ENCODE peak calls at places on chromosomes 12 and 14, in seven cellular contexts. A is sigmoid colon, W is AG04450, Y is IMR-90, O is Panc1, U is NT2/D1, J is ascending aorta. Q is an unnamed sample.
A peak's percentile ranks its signal among the peaks of the same experiment; 100 is the strongest.

GRCh38 chr14:57833304-57833703 is 32.6 kb downstream of the SLC35F4 start:
- DNase-seq in A (no peak), W (peak; percentile 62), Y (peak; percentile 88), O (peak; percentile 92), U (peak; percentile 3), J (peak; percentile 79), Q (peak; percentile 49)

GRCh38 chr12:30088259-30088995 is 304.7 kb upstream of the TMTC1 start:
- DNase-seq in A (no peak), W (no peak), Y (no peak), O (no peak), U (no peak), J (no peak), Q (no peak)

GRCh38 chr14:23431486-23431885 is 4.0 kb downstream of the MYH7 start:
- DNase-seq in A (peak; percentile 13), W (no peak), Y (no peak), O (no peak), U (no peak), J (peak; percentile 28), Q (no peak)

GRCh38 chr12:26123482-26123980 is 1.3 kb downstream of the BHLHE41 start:
- DNase-seq in A (no peak), W (no peak), Y (peak; percentile 12), O (no peak), U (no peak), J (no peak), Q (no peak)

GRCh38 chr12:53300187-53300586 is 692 bp downstream of the MYG1 start:
- DNase-seq in A (no peak), W (peak; percentile 21), Y (peak; percentile 77), O (no peak), U (no peak), J (no peak), Q (peak; percentile 93)

GRCh38 chr12:108804361-108804949 is 52.9 kb downstream of the SSH1 start:
- DNase-seq in A (peak; percentile 91), W (peak; percentile 93), Y (peak; percentile 95), O (no peak), U (no peak), J (peak; percentile 77), Q (no peak)

GRCh38 chr14:35051796-35052195 is 5.7 kb downstream of the FAM177A1 start:
- DNase-seq in A (no peak), W (no peak), Y (peak; percentile 24), O (no peak), U (no peak), J (no peak), Q (no peak)

GRCh38 chr14:36751116-36751515 is 89.5 kb downstream of the PAX9 start:
- DNase-seq in A (no peak), W (no peak), Y (no peak), O (no peak), U (no peak), J (no peak), Q (no peak)

GRCh38 chr12:119807380-119807779 is 69.7 kb downstream of the CIT start:
- DNase-seq in A (no peak), W (no peak), Y (no peak), O (no peak), U (no peak), J (no peak), Q (no peak)

GRCh38 chr14:55846852-55847471 is 267.0 kb downstream of the KTN1 start:
- DNase-seq in A (peak; percentile 75), W (no peak), Y (peak; percentile 50), O (no peak), U (no peak), J (peak; percentile 72), Q (peak; percentile 85)

GRCh38 chr14:75213172-75213571 is 36.8 kb upstream of the TMED10 start:
- DNase-seq in A (no peak), W (no peak), Y (peak; percentile 37), O (no peak), U (no peak), J (no peak), Q (no peak)

GRCh38 chr14:54696998-54697397 is 130.1 kb downstream of the SAMD4A start:
- DNase-seq in A (no peak), W (no peak), Y (no peak), O (no peak), U (no peak), J (no peak), Q (no peak)

GRCh38 chr12:54049164-54049563 is 4.5 kb upstream of the HOXC4 start:
- DNase-seq in A (no peak), W (no peak), Y (no peak), O (no peak), U (no peak), J (no peak), Q (peak; percentile 45)

GRCh38 chr12:4505381-4505986 is 33.2 kb upstream of the RAD51AP1 start:
- DNase-seq in A (no peak), W (no peak), Y (peak; percentile 60), O (no peak), U (no peak), J (no peak), Q (peak; percentile 82)

GRCh38 chr12:62933220-62933870 is 1.6 kb downstream of the PPM1H start:
- DNase-seq in A (no peak), W (no peak), Y (no peak), O (no peak), U (no peak), J (no peak), Q (peak; percentile 89)

GRCh38 chr14:23360496-23360895 is 4.5 kb downstream of the EFS start:
- DNase-seq in A (no peak), W (no peak), Y (no peak), O (no peak), U (no peak), J (peak; percentile 66), Q (peak; percentile 64)

GRCh38 chr14:23296012-23296777 is 6.5 kb downstream of the PPP1R3E start:
- DNase-seq in A (no peak), W (no peak), Y (no peak), O (no peak), U (no peak), J (no peak), Q (no peak)

GRCh38 chr12:94721173-94721572 is 70.8 kb upstream of the TMCC3 start:
- DNase-seq in A (no peak), W (no peak), Y (no peak), O (no peak), U (no peak), J (no peak), Q (peak; percentile 37)

GRCh38 chr12:16325426-16325825 is 22.0 kb upstream of the MGST1 start:
- DNase-seq in A (no peak), W (no peak), Y (no peak), O (no peak), U (no peak), J (no peak), Q (no peak)

GRCh38 chr14:33460119-33460518 is 490.8 kb downstream of the EGLN3 start:
- DNase-seq in A (peak; percentile 70), W (no peak), Y (no peak), O (no peak), U (no peak), J (no peak), Q (no peak)

GRCh38 chr12:121038861-121039654 is at the start of gene OASL:
- DNase-seq in A (no peak), W (no peak), Y (no peak), O (no peak), U (no peak), J (peak; percentile 65), Q (peak; percentile 83)

DNA sequence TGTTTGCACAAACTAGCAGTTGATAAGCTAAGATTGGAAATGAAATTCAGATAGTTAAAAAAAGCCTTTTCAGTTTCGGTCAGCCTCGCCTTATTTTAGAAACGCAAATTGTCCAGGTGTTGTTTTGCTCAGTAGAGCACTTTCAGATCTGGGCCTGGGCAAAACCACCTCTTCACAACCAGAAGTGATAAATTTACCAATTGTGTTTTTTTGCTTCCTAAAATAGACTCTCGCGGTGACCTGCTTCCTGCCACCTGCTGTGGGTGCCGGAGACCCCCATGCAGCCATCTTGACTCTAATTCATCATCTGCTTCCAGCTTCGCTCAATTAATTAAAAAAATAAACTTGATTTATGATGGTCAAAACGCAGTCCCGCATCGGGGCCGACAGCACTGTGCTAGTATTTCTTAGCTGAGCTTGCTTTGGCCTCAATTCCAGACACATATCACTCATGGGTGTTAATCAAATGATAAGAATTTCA is 335.6 kb downstream of the TMEM121 start:
- DNase-seq in A (peak; percentile 17), W (no peak), Y (no peak), O (no peak), U (no peak), J (peak; percentile 44), Q (no peak)
- H3K9me3 ChIP-seq in A (no peaks in the 10 kb centered on the region), W (peaks cover 94% of the 10 kb centered on the region), Y (peaks cover 76% of the 10 kb centered on the region), O (no peaks in the 10 kb centered on the region), U (peaks cover 4% of the 10 kb centered on the region), J (no peaks in the 10 kb centered on the region), Q (no peaks in the 10 kb centered on the region)

DNA sequence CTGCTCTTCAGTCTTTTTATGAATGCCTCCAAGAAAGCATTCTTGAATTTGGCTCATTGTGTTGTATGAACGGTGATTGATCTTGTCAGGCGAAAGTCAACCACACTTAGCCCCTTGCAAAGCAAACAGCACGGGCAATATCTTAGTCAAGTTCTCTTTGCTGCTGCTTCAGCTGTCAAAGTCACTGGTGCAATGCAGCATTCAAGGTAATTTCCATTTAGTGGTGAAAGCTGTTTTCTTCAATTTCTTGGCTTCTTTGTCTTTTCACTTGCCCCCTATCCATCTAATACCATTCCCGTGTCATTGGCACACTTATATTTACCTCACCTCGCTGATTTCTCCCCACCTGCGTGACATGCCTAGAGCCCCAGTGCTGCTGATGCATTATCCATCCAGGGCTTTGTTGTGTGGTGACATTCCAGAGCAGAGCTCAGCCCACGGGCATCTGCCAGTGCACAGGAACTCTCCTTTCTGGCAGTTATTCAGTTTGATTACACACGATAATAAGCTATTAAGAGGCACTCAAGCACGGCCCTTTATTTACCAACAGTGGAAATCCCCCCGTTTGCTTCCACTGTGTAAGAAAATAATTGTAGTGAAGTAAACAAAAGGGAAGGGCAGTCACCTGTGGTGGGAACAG is 362.3 kb upstream of the NOVA1 start:
- DNase-seq in A (no peak), W (no peak), Y (no peak), O (no peak), U (no peak), J (no peak), Q (no peak)
- H3K9me3 ChIP-seq in A (no peaks in the 10 kb centered on the region), W (peaks cover 8% of the 10 kb centered on the region), Y (peaks cover 4% of the 10 kb centered on the region), O (no peaks in the 10 kb centered on the region), U (no peaks in the 10 kb centered on the region), J (no peaks in the 10 kb centered on the region), Q (no peaks in the 10 kb centered on the region)

DNA sequence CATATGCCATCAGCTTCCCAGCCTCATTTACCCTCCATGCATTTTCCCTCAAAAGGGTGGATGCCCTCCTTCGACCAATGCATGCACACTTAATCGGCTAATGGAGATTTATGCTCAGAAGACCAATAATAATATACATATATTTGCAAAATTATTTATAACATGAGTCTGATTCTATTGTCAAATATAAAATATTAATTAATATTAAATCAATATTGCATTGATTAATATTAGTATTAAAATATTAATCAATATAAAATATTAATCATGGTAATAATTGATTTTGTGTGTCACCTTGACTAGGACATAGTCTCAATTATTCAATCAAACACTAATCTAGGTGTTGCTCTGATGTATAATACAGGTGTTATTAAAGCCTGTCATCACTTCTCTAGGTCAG is 1282.5 kb downstream of the TMEM121 start:
- DNase-seq in A (no peak), W (no peak), Y (no peak), O (no peak), U (no peak), J (no peak), Q (no peak)
- H3K9me3 ChIP-seq in A (no peaks in the 10 kb centered on the region), W (peaks cover 30% of the 10 kb centered on the region), Y (peaks cover 25% of the 10 kb centered on the region), O (no peaks in the 10 kb centered on the region), U (no peaks in the 10 kb centered on the region), J (no peaks in the 10 kb centered on the region), Q (no peaks in the 10 kb centered on the region)

DNA sequence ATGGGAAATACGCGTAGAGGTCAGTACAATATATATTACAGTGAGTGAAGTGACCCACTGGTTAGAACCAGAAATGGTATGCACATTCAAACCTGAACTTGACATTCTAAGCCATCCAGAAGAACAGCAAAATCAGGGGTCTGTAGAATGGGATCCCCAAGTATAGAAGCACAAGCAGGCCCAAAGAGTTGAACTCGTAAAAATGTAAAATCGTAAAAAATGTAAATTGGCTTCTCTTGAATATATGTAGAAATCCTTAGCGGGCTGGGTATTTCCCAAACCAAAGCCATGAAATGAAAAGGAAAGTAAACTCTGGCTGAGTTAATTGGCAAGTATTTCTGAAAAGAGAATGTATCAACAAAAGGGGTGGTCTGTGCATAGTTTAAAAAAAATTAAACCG is 1505.7 kb upstream of the FLRT2 start:
- DNase-seq in A (no peak), W (no peak), Y (no peak), O (no peak), U (no peak), J (no peak), Q (no peak)
- H3K9me3 ChIP-seq in A (peaks cover 2% of the 10 kb centered on the region), W (no peaks in the 10 kb centered on the region), Y (no peaks in the 10 kb centered on the region), O (no peaks in the 10 kb centered on the region), U (no peaks in the 10 kb centered on the region), J (no peaks in the 10 kb centered on the region), Q (no peaks in the 10 kb centered on the region)